ENCODE peak calls at places on chromosomes 6 and 20, in four cellular contexts. B is naive thymus-derived CD4-positive, alpha-beta T cell; V is endodermal cell; X is fibroblast of lung. R is an unnamed sample.

GRCh38 chr6:110681543-110682459 is 133.5 kb downstream of the CDK19 start:
- DNase-seq in B (no peak), V (no peak), X (no peak), R (no peak)

GRCh38 chr20:41746635-41747034 is 128.5 kb upstream of the CHD6 start:
- DNase-seq in B (no peak), V (no peak), X (no peak), R (peak; percentile 62)

GRCh38 chr6:86715676-86716075 is 221.7 kb upstream of the HTR1E start:
- DNase-seq in B (no peak), V (no peak), X (no peak), R (no peak)

GRCh38 chr6:37783831-37784584 is 35.5 kb upstream of the ZFAND3 start:
- DNase-seq in B (no peak), V (peak; percentile 71), X (peak; percentile 29), R (peak; percentile 45)

GRCh38 chr6:108846628-108847027 is 1.6 kb upstream of the ARMC2 start:
- DNase-seq in B (no peak), V (peak; percentile 62), X (no peak), R (no peak)

GRCh38 chr20:41643504-41643938 is 25.3 kb upstream of the CHD6 start:
- DNase-seq in B (no peak), V (peak; percentile 85), X (peak; percentile 87), R (no peak)

GRCh38 chr6:32271427-32271826 is 47.6 kb upstream of the NOTCH4 start:
- DNase-seq in B (peak; percentile 44), V (no peak), X (no peak), R (peak; percentile 69)

GRCh38 chr20:49887828-49888340 is 27.4 kb downstream of the SPATA2 start:
- DNase-seq in B (no peak), V (no peak), X (no peak), R (no peak)

GRCh38 chr6:130958468-130958867 is 104.6 kb downstream of the EPB41L2 start:
- DNase-seq in B (no peak), V (no peak), X (peak; percentile 81), R (no peak)

GRCh38 chr20:8168785-8169288 is 36.8 kb downstream of the PLCB1 start:
- DNase-seq in B (no peak), V (no peak), X (peak; percentile 18), R (no peak)

GRCh38 chr6:77816766-77817270 is 164.0 kb downstream of the MEI4 start:
- DNase-seq in B (no peak), V (no peak), X (no peak), R (no peak)

DNA sequence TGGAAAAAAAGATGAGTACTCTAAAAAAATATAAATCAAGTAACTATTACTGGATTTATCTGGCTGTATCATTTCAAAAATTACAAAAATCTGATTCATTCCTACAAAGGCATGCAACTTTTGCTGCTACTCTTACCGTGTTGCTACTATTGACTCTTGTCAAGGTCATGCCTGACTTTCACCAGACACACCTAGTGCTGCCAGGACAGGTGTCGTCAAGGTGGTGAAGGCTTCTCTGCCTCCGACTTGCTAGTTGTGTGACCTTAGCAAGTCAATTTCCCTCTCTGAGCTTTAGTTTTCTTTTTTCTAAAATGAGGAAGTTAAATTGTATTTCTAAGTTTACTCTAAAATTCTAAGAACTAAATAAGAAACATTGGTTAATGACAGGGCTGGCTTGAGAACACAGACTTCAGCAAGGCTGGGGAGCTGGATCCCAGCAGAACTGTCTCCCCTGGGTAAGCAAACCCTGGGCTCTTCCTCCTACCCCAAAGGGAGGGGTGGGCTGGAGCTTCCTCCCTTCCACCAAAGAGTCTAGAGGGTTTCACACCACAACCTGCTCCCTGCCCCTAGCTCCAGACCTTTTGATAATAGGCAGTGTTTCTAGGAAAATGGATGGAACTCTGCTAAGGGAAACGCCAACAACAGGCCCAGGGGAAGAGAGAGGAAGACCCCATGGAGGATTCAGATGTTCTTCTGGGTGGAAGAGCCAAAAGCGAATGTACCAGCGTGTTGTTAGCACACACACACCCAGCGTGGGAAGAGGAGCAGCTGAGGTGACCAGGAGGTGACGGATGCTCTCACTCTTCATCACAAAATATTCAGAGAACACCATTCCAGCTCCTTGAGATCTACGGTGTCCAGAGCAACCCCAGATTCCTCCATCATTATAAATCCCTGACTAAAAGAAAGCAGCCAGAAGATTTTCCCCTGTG is 47.9 kb upstream of the CITED2 start:
- DNase-seq in B (no peak), V (no peak), X (no peak), R (no peak)
- H3K27ac ChIP-seq in B (no peak overlapping the region), V (no peak overlapping the region), X (no peak overlapping the region), R (no peak overlapping the region)

DNA sequence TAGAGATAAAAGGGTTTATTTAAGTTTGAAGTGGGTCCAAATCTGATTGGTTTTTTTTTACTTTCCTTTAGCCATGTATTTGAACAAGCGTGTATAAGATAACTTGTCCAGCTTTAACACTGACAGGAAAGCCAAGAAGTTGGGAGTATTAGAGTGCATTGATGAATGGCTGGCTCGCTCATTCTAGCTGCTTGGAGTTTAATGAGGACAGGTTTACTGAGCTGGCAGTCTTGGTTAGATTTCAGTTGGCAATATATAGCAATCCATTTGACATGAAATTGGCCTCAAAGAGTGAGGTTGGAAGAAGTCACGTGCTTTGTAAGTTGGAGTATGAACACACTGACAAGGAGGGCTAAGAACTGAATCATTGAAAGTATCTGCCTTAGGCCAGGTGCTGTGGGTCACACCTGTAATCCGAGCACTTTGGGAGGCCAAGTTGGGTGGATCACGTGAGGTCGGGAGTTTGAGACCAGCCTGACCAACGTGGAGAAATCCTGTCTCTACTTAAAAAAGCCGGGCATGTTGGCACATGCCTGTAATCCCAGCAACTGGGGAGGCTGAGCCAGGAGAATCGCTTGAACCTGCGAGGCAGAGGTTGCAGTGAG is 13.7 kb downstream of the SRSF3 start:
- DNase-seq in B (no peak), V (no peak), X (no peak), R (no peak)
- H3K27ac ChIP-seq in B (no peak overlapping the region), V (peak overlapping the region; percentile 2), X (peak overlapping the region; percentile 6), R (no peak overlapping the region)

DNA sequence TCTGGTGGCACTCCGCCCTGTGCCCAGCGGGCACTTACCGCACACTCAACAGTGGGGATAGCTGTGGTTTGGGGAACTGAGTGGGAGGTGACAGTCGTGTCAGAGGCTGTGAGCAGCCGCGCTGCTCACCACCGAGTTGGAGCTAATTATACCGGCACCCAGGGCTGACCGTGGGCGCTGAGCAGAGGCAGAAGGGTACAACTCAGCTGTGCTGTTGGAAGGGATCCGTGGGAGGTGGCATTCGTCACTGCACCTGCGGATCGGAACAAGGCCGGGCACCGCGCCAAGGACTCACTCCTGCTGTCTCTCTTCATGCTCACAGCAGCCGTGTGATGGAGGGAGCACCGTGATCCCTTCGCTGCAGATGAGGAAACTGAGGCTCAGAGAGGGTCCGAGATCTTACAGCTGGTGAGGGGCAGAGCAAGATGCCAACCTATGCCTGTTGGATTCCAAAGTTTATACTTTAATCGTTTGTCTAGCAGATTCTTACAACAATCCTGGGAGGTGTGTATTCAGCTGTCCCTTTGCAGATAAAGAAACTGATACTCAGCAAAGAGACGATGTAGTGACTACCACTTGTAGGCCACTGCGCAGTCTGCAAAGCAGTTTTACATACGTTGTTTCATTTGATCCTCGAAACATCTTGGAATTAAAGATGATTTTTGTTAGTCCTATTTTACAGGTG is 713 bp upstream of the ELMO2 start:
- DNase-seq in B (peak; percentile 83), V (peak; percentile 64), X (peak; percentile 31), R (peak; percentile 81)
- H3K27ac ChIP-seq in B (peak overlapping the region; percentile 97), V (no peak overlapping the region), X (no peak overlapping the region), R (peak overlapping the region; percentile 91)

GRCh38 chr6:169813969-169814368 is 62.5 kb downstream of the ERMARD start:
- DNase-seq in B (no peak), V (no peak), X (no peak), R (no peak)

GRCh38 chr6:169810066-169810989 is 58.9 kb downstream of the ERMARD start:
- DNase-seq in B (no peak), V (peak; percentile 86), X (no peak), R (peak; percentile 61)

GRCh38 chr6:169811072-169811471 is 59.6 kb downstream of the ERMARD start:
- DNase-seq in B (no peak), V (no peak), X (no peak), R (no peak)

GRCh38 chr6:169812257-169812644 is 60.8 kb downstream of the ERMARD start:
- DNase-seq in B (no peak), V (no peak), X (no peak), R (no peak)

GRCh38 chr6:169811521-169812256 is 60.3 kb downstream of the ERMARD start:
- DNase-seq in B (no peak), V (peak; percentile 39), X (no peak), R (no peak)
- H3K27ac ChIP-seq in B (no peak overlapping the region), V (no peak overlapping the region), X (no peak overlapping the region), R (no peak overlapping the region)

DNA sequence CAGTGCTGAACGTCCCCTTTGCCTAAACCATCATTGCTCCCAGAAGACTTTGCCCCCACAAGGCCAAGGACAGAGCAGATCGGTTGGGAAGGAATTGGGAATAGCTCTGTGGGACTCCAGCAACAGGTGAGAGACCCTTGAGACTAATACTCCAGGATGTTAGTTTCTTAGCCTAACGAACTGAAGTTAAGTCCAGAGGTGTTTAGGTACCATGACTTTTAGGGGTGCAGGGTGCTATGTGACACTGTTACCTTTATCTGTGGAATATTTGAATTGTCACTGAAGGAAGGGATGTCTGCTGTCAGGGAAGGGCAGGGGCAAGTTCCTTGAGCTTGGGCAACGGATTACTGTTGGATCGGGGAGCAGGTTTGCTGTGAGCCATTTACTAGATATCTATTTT is 1.9 kb downstream of the BLCAP start:
- DNase-seq in B (no peak), V (peak; percentile 43), X (no peak), R (no peak)
- H3K27ac ChIP-seq in B (no peak overlapping the region), V (no peak overlapping the region), X (no peak overlapping the region), R (peak overlapping the region; percentile 89)

GRCh38 chr20:25053207-25054132 is 4.5 kb downstream of the ACSS1 start:
- DNase-seq in B (peak; percentile 24), V (peak; percentile 12), X (peak; percentile 47), R (no peak)

GRCh38 chr20:25054133-25054820 is 3.7 kb downstream of the ACSS1 start:
- DNase-seq in B (no peak), V (peak; percentile 12), X (no peak), R (no peak)

GRCh38 chr20:25051386-25052155 is 6.4 kb downstream of the ACSS1 start:
- DNase-seq in B (no peak), V (peak; percentile 18), X (no peak), R (no peak)

GRCh38 chr20:25050501-25051350 is 7.2 kb downstream of the ACSS1 start:
- DNase-seq in B (no peak), V (peak; percentile 33), X (no peak), R (no peak)

GRCh38 chr20:25052255-25053206 is 5.4 kb downstream of the ACSS1 start:
- DNase-seq in B (no peak), V (peak; percentile 23), X (peak; percentile 45), R (no peak)
- H3K27ac ChIP-seq in B (no peak overlapping the region), V (no peak overlapping the region), X (no peak overlapping the region), R (no peak overlapping the region)

GRCh38 chr6:115753446-115753845 is 307.2 kb downstream of the FRK start:
- DNase-seq in B (no peak), V (no peak), X (no peak), R (no peak)

GRCh38 chr6:115750292-115750691 is 310.4 kb downstream of the FRK start:
- DNase-seq in B (no peak), V (no peak), X (no peak), R (no peak)

GRCh38 chr6:115747719-115748118 is 313.0 kb downstream of the FRK start:
- DNase-seq in B (no peak), V (no peak), X (no peak), R (no peak)

GRCh38 chr6:115750946-115751345 is 309.7 kb downstream of the FRK start:
- DNase-seq in B (no peak), V (no peak), X (no peak), R (no peak)
- H3K27ac ChIP-seq in B (no peak overlapping the region), V (no peak overlapping the region), X (no peak overlapping the region), R (no peak overlapping the region)